ENCODE peak calls at places on chromosomes 5 and 9, in six cellular contexts. One of them, this sample, is unnamed.

GRCh38 chr9:21153688-21154608 is 12.3 kb upstream of the IFNW1 start:
- DNase-seq in amniotic stem cell: no peak
- DNase-seq in activated CD4-positive, alpha-beta T cell treated with anti-CD3 and anti-CD28 coated beads, Interleukin-2, amount 50 U/mL, for 48 hours: no peak
- DNase-seq in esophagus squamous epithelium: no peak
- DNase-seq in PC-3: peak; percentile 32
- DNase-seq in neural crest cell: peak; percentile 4
- DNase-seq in this sample: no peak

GRCh38 chr5:82939326-82939725 is 137.9 kb downstream of the TMEM167A start:
- DNase-seq in amniotic stem cell: no peak
- DNase-seq in PC-3: no peak
- DNase-seq in activated CD4-positive, alpha-beta T cell treated with anti-CD3 and anti-CD28 coated beads, Interleukin-2, amount 50 U/mL, for 48 hours: no peak
- DNase-seq in neural crest cell: no peak
- DNase-seq in esophagus squamous epithelium: no peak
- DNase-seq in this sample: no peak

GRCh38 chr5:79924936-79925893 is 65.8 kb downstream of the MTX3 start:
- DNase-seq in activated CD4-positive, alpha-beta T cell treated with anti-CD3 and anti-CD28 coated beads, Interleukin-2, amount 50 U/mL, for 48 hours: peak; percentile 16
- DNase-seq in neural crest cell: no peak
- DNase-seq in amniotic stem cell: no peak
- DNase-seq in esophagus squamous epithelium: no peak
- DNase-seq in PC-3: peak; percentile 43
- DNase-seq in this sample: peak; percentile 14

GRCh38 chr5:177111720-177112394 is 21.7 kb upstream of the NSD1 start:
- DNase-seq in neural crest cell: peak; percentile 83
- DNase-seq in activated CD4-positive, alpha-beta T cell treated with anti-CD3 and anti-CD28 coated beads, Interleukin-2, amount 50 U/mL, for 48 hours: peak; percentile 70
- DNase-seq in amniotic stem cell: no peak
- DNase-seq in esophagus squamous epithelium: no peak
- DNase-seq in PC-3: peak; percentile 65
- DNase-seq in this sample: peak; percentile 66

GRCh38 chr5:55665065-55665464 is 47.1 kb downstream of the SLC38A9 start:
- DNase-seq in activated CD4-positive, alpha-beta T cell treated with anti-CD3 and anti-CD28 coated beads, Interleukin-2, amount 50 U/mL, for 48 hours: no peak
- DNase-seq in neural crest cell: no peak
- DNase-seq in PC-3: no peak
- DNase-seq in amniotic stem cell: no peak
- DNase-seq in esophagus squamous epithelium: no peak
- DNase-seq in this sample: no peak

GRCh38 chr9:130240410-130241197 is 25.0 kb upstream of the HMCN2 start:
- DNase-seq in PC-3: peak; percentile 52
- DNase-seq in esophagus squamous epithelium: no peak
- DNase-seq in neural crest cell: peak; percentile 33
- DNase-seq in amniotic stem cell: peak; percentile 24
- DNase-seq in activated CD4-positive, alpha-beta T cell treated with anti-CD3 and anti-CD28 coated beads, Interleukin-2, amount 50 U/mL, for 48 hours: peak; percentile 32
- DNase-seq in this sample: peak; percentile 31

GRCh38 chr9:18236336-18236735 is 237.6 kb upstream of the ADAMTSL1 start:
- DNase-seq in esophagus squamous epithelium: no peak
- DNase-seq in PC-3: no peak
- DNase-seq in neural crest cell: no peak
- DNase-seq in amniotic stem cell: no peak
- DNase-seq in activated CD4-positive, alpha-beta T cell treated with anti-CD3 and anti-CD28 coated beads, Interleukin-2, amount 50 U/mL, for 48 hours: no peak
- DNase-seq in this sample: no peak

GRCh38 chr9:14271078-14271673 is 42.8 kb downstream of the NFIB start:
- DNase-seq in PC-3: peak; percentile 51
- DNase-seq in esophagus squamous epithelium: no peak
- DNase-seq in neural crest cell: no peak
- DNase-seq in activated CD4-positive, alpha-beta T cell treated with anti-CD3 and anti-CD28 coated beads, Interleukin-2, amount 50 U/mL, for 48 hours: no peak
- DNase-seq in amniotic stem cell: no peak
- DNase-seq in this sample: no peak

GRCh38 chr9:108297025-108297424 is 558.8 kb downstream of the ACTL7B start:
- DNase-seq in neural crest cell: no peak
- DNase-seq in amniotic stem cell: no peak
- DNase-seq in PC-3: no peak
- DNase-seq in esophagus squamous epithelium: no peak
- DNase-seq in activated CD4-positive, alpha-beta T cell treated with anti-CD3 and anti-CD28 coated beads, Interleukin-2, amount 50 U/mL, for 48 hours: no peak
- DNase-seq in this sample: no peak

GRCh38 chr5:54845567-54845941 is 139.8 kb downstream of the ESM1 start:
- DNase-seq in amniotic stem cell: no peak
- DNase-seq in esophagus squamous epithelium: no peak
- DNase-seq in PC-3: peak; percentile 40
- DNase-seq in activated CD4-positive, alpha-beta T cell treated with anti-CD3 and anti-CD28 coated beads, Interleukin-2, amount 50 U/mL, for 48 hours: no peak
- DNase-seq in neural crest cell: no peak
- DNase-seq in this sample: no peak

GRCh38 chr5:176181271-176181855 is 56.9 kb upstream of the SIMC1 start:
- DNase-seq in amniotic stem cell: no peak
- DNase-seq in neural crest cell: no peak
- DNase-seq in activated CD4-positive, alpha-beta T cell treated with anti-CD3 and anti-CD28 coated beads, Interleukin-2, amount 50 U/mL, for 48 hours: no peak
- DNase-seq in PC-3: no peak
- DNase-seq in esophagus squamous epithelium: no peak
- DNase-seq in this sample: no peak

GRCh38 chr5:143434261-143435206 is 31.0 kb upstream of the NR3C1 start:
- DNase-seq in PC-3: no peak
- DNase-seq in esophagus squamous epithelium: no peak
- DNase-seq in neural crest cell: no peak
- DNase-seq in amniotic stem cell: no peak
- DNase-seq in activated CD4-positive, alpha-beta T cell treated with anti-CD3 and anti-CD28 coated beads, Interleukin-2, amount 50 U/mL, for 48 hours: peak; percentile 50
- DNase-seq in this sample: peak; percentile 26

GRCh38 chr5:79954620-79955019 is 36.4 kb downstream of the MTX3 start:
- DNase-seq in activated CD4-positive, alpha-beta T cell treated with anti-CD3 and anti-CD28 coated beads, Interleukin-2, amount 50 U/mL, for 48 hours: no peak
- DNase-seq in neural crest cell: no peak
- DNase-seq in PC-3: peak; percentile 67
- DNase-seq in amniotic stem cell: no peak
- DNase-seq in esophagus squamous epithelium: no peak
- DNase-seq in this sample: no peak

GRCh38 chr9:108477538-108478006 is 378.2 kb downstream of the ACTL7B start:
- DNase-seq in PC-3: peak; percentile 93
- DNase-seq in neural crest cell: no peak
- DNase-seq in esophagus squamous epithelium: no peak
- DNase-seq in amniotic stem cell: peak; percentile 56
- DNase-seq in activated CD4-positive, alpha-beta T cell treated with anti-CD3 and anti-CD28 coated beads, Interleukin-2, amount 50 U/mL, for 48 hours: no peak
- DNase-seq in this sample: no peak

GRCh38 chr9:37968228-37968672 is 64.3 kb upstream of the SLC25A51 start:
- DNase-seq in activated CD4-positive, alpha-beta T cell treated with anti-CD3 and anti-CD28 coated beads, Interleukin-2, amount 50 U/mL, for 48 hours: no peak
- DNase-seq in amniotic stem cell: no peak
- DNase-seq in neural crest cell: no peak
- DNase-seq in esophagus squamous epithelium: no peak
- DNase-seq in PC-3: peak; percentile 57
- DNase-seq in this sample: no peak

GRCh38 chr5:158119852-158120708 is 261.1 kb upstream of the CLINT1 start:
- DNase-seq in activated CD4-positive, alpha-beta T cell treated with anti-CD3 and anti-CD28 coated beads, Interleukin-2, amount 50 U/mL, for 48 hours: no peak
- DNase-seq in PC-3: peak; percentile 91
- DNase-seq in amniotic stem cell: no peak
- DNase-seq in esophagus squamous epithelium: no peak
- DNase-seq in neural crest cell: no peak
- DNase-seq in this sample: no peak

GRCh38 chr9:111036946-111037743 is 1.1 kb downstream of the LPAR1 start:
- DNase-seq in PC-3: peak; percentile 29
- DNase-seq in amniotic stem cell: no peak
- DNase-seq in neural crest cell: no peak
- DNase-seq in esophagus squamous epithelium: no peak
- DNase-seq in activated CD4-positive, alpha-beta T cell treated with anti-CD3 and anti-CD28 coated beads, Interleukin-2, amount 50 U/mL, for 48 hours: no peak
- DNase-seq in this sample: no peak

GRCh38 chr5:170076211-170076610 is 29.5 kb upstream of the FOXI1 start:
- DNase-seq in esophagus squamous epithelium: no peak
- DNase-seq in neural crest cell: no peak
- DNase-seq in activated CD4-positive, alpha-beta T cell treated with anti-CD3 and anti-CD28 coated beads, Interleukin-2, amount 50 U/mL, for 48 hours: no peak
- DNase-seq in PC-3: no peak
- DNase-seq in amniotic stem cell: no peak
- DNase-seq in this sample: no peak

GRCh38 chr9:69579032-69579748 is 93.0 kb downstream of the APBA1 start:
- DNase-seq in amniotic stem cell: no peak
- DNase-seq in PC-3: no peak
- DNase-seq in esophagus squamous epithelium: no peak
- DNase-seq in activated CD4-positive, alpha-beta T cell treated with anti-CD3 and anti-CD28 coated beads, Interleukin-2, amount 50 U/mL, for 48 hours: no peak
- DNase-seq in neural crest cell: no peak
- DNase-seq in this sample: no peak

GRCh38 chr5:177412603-177413233 is 3.4 kb upstream of the F12 start:
- DNase-seq in activated CD4-positive, alpha-beta T cell treated with anti-CD3 and anti-CD28 coated beads, Interleukin-2, amount 50 U/mL, for 48 hours: no peak
- DNase-seq in amniotic stem cell: no peak
- DNase-seq in PC-3: no peak
- DNase-seq in esophagus squamous epithelium: no peak
- DNase-seq in neural crest cell: no peak
- DNase-seq in this sample: peak; percentile 36

GRCh38 chr5:89967806-89968444 is 441.6 kb downstream of the CETN3 start:
- DNase-seq in esophagus squamous epithelium: no peak
- DNase-seq in neural crest cell: no peak
- DNase-seq in PC-3: peak; percentile 28
- DNase-seq in activated CD4-positive, alpha-beta T cell treated with anti-CD3 and anti-CD28 coated beads, Interleukin-2, amount 50 U/mL, for 48 hours: no peak
- DNase-seq in amniotic stem cell: no peak
- DNase-seq in this sample: no peak

GRCh38 chr9:74735761-74736160 is 152.0 kb downstream of the TRPM6 start:
- DNase-seq in neural crest cell: no peak
- DNase-seq in esophagus squamous epithelium: no peak
- DNase-seq in amniotic stem cell: no peak
- DNase-seq in activated CD4-positive, alpha-beta T cell treated with anti-CD3 and anti-CD28 coated beads, Interleukin-2, amount 50 U/mL, for 48 hours: no peak
- DNase-seq in PC-3: no peak
- DNase-seq in this sample: no peak

GRCh38 chr5:11681796-11682195 is 222.4 kb downstream of the CTNND2 start:
- DNase-seq in esophagus squamous epithelium: no peak
- DNase-seq in amniotic stem cell: no peak
- DNase-seq in activated CD4-positive, alpha-beta T cell treated with anti-CD3 and anti-CD28 coated beads, Interleukin-2, amount 50 U/mL, for 48 hours: no peak
- DNase-seq in PC-3: no peak
- DNase-seq in neural crest cell: no peak
- DNase-seq in this sample: no peak

GRCh38 chr9:123217148-123217585 is 51.2 kb downstream of the STRBP start:
- DNase-seq in neural crest cell: no peak
- DNase-seq in PC-3: no peak
- DNase-seq in amniotic stem cell: no peak
- DNase-seq in esophagus squamous epithelium: no peak
- DNase-seq in activated CD4-positive, alpha-beta T cell treated with anti-CD3 and anti-CD28 coated beads, Interleukin-2, amount 50 U/mL, for 48 hours: no peak
- DNase-seq in this sample: no peak

GRCh38 chr9:126014726-126015125 is 267.6 kb downstream of the PBX3 start:
- DNase-seq in amniotic stem cell: no peak
- DNase-seq in activated CD4-positive, alpha-beta T cell treated with anti-CD3 and anti-CD28 coated beads, Interleukin-2, amount 50 U/mL, for 48 hours: no peak
- DNase-seq in PC-3: no peak
- DNase-seq in esophagus squamous epithelium: no peak
- DNase-seq in neural crest cell: no peak
- DNase-seq in this sample: no peak

GRCh38 chr9:118929317-118929716 is 439.9 kb downstream of the BRINP1 start:
- DNase-seq in amniotic stem cell: peak; percentile 37
- DNase-seq in activated CD4-positive, alpha-beta T cell treated with anti-CD3 and anti-CD28 coated beads, Interleukin-2, amount 50 U/mL, for 48 hours: no peak
- DNase-seq in neural crest cell: no peak
- DNase-seq in PC-3: no peak
- DNase-seq in esophagus squamous epithelium: no peak
- DNase-seq in this sample: no peak

GRCh38 chr9:137694962-137695875 is 76.4 kb downstream of the EHMT1 start:
- DNase-seq in activated CD4-positive, alpha-beta T cell treated with anti-CD3 and anti-CD28 coated beads, Interleukin-2, amount 50 U/mL, for 48 hours: peak; percentile 16
- DNase-seq in PC-3: peak; percentile 13
- DNase-seq in neural crest cell: peak; percentile 65
- DNase-seq in esophagus squamous epithelium: no peak
- DNase-seq in amniotic stem cell: no peak
- DNase-seq in this sample: no peak

GRCh38 chr9:8946461-8946860 is 1146.9 kb upstream of the DMAC1 start:
- DNase-seq in amniotic stem cell: no peak
- DNase-seq in neural crest cell: no peak
- DNase-seq in PC-3: no peak
- DNase-seq in esophagus squamous epithelium: no peak
- DNase-seq in activated CD4-positive, alpha-beta T cell treated with anti-CD3 and anti-CD28 coated beads, Interleukin-2, amount 50 U/mL, for 48 hours: no peak
- DNase-seq in this sample: no peak

GRCh38 chr5:142360607-142361120 is 35.8 kb upstream of the SPRY4 start:
- DNase-seq in neural crest cell: no peak
- DNase-seq in esophagus squamous epithelium: no peak
- DNase-seq in PC-3: peak; percentile 75
- DNase-seq in activated CD4-positive, alpha-beta T cell treated with anti-CD3 and anti-CD28 coated beads, Interleukin-2, amount 50 U/mL, for 48 hours: no peak
- DNase-seq in amniotic stem cell: peak; percentile 42
- DNase-seq in this sample: no peak

GRCh38 chr5:96195053-96195452 is 233.4 kb upstream of the ELL2 start:
- DNase-seq in PC-3: no peak
- DNase-seq in activated CD4-positive, alpha-beta T cell treated with anti-CD3 and anti-CD28 coated beads, Interleukin-2, amount 50 U/mL, for 48 hours: no peak
- DNase-seq in amniotic stem cell: no peak
- DNase-seq in esophagus squamous epithelium: no peak
- DNase-seq in neural crest cell: no peak
- DNase-seq in this sample: no peak

GRCh38 chr9:104009853-104010252 is 84.3 kb upstream of the SMC2 start:
- DNase-seq in PC-3: no peak
- DNase-seq in esophagus squamous epithelium: no peak
- DNase-seq in activated CD4-positive, alpha-beta T cell treated with anti-CD3 and anti-CD28 coated beads, Interleukin-2, amount 50 U/mL, for 48 hours: no peak
- DNase-seq in neural crest cell: no peak
- DNase-seq in amniotic stem cell: no peak
- DNase-seq in this sample: no peak

GRCh38 chr5:76604838-76605237 is 18.4 kb downstream of the F2RL2 start:
- DNase-seq in neural crest cell: no peak
- DNase-seq in PC-3: peak; percentile 54
- DNase-seq in esophagus squamous epithelium: no peak
- DNase-seq in amniotic stem cell: no peak
- DNase-seq in activated CD4-positive, alpha-beta T cell treated with anti-CD3 and anti-CD28 coated beads, Interleukin-2, amount 50 U/mL, for 48 hours: no peak
- DNase-seq in this sample: no peak

GRCh38 chr5:132428811-132429440 is 59.4 kb downstream of the SLC22A5 start:
- DNase-seq in PC-3: peak; percentile 42
- DNase-seq in neural crest cell: no peak
- DNase-seq in activated CD4-positive, alpha-beta T cell treated with anti-CD3 and anti-CD28 coated beads, Interleukin-2, amount 50 U/mL, for 48 hours: no peak
- DNase-seq in amniotic stem cell: peak; percentile 64
- DNase-seq in esophagus squamous epithelium: no peak
- DNase-seq in this sample: no peak

GRCh38 chr5:150448960-150449490 is 514 bp downstream of the RPS14 start:
- DNase-seq in amniotic stem cell: no peak
- DNase-seq in PC-3: no peak
- DNase-seq in neural crest cell: no peak
- DNase-seq in esophagus squamous epithelium: no peak
- DNase-seq in activated CD4-positive, alpha-beta T cell treated with anti-CD3 and anti-CD28 coated beads, Interleukin-2, amount 50 U/mL, for 48 hours: no peak
- DNase-seq in this sample: no peak

GRCh38 chr9:127662617-127663016 is 44.2 kb upstream of the CFAP157 start:
- DNase-seq in esophagus squamous epithelium: no peak
- DNase-seq in activated CD4-positive, alpha-beta T cell treated with anti-CD3 and anti-CD28 coated beads, Interleukin-2, amount 50 U/mL, for 48 hours: no peak
- DNase-seq in amniotic stem cell: no peak
- DNase-seq in neural crest cell: no peak
- DNase-seq in PC-3: no peak
- DNase-seq in this sample: no peak

GRCh38 chr5:39102684-39103155 is 28.5 kb upstream of the RICTOR start:
- DNase-seq in esophagus squamous epithelium: no peak
- DNase-seq in PC-3: no peak
- DNase-seq in amniotic stem cell: no peak
- DNase-seq in neural crest cell: no peak
- DNase-seq in activated CD4-positive, alpha-beta T cell treated with anti-CD3 and anti-CD28 coated beads, Interleukin-2, amount 50 U/mL, for 48 hours: no peak
- DNase-seq in this sample: no peak

GRCh38 chr9:69332067-69332685 is 7.2 kb downstream of the ENTREP1 start:
- DNase-seq in esophagus squamous epithelium: no peak
- DNase-seq in amniotic stem cell: no peak
- DNase-seq in activated CD4-positive, alpha-beta T cell treated with anti-CD3 and anti-CD28 coated beads, Interleukin-2, amount 50 U/mL, for 48 hours: no peak
- DNase-seq in PC-3: no peak
- DNase-seq in neural crest cell: no peak
- DNase-seq in this sample: no peak

GRCh38 chr5:17444496-17444895 is 53.5 kb upstream of the TAF11L2 start:
- DNase-seq in amniotic stem cell: no peak
- DNase-seq in activated CD4-positive, alpha-beta T cell treated with anti-CD3 and anti-CD28 coated beads, Interleukin-2, amount 50 U/mL, for 48 hours: no peak
- DNase-seq in neural crest cell: no peak
- DNase-seq in PC-3: peak; percentile 28
- DNase-seq in esophagus squamous epithelium: no peak
- DNase-seq in this sample: no peak

GRCh38 chr5:395156-395920 is 47.6 kb upstream of the EXOC3 start:
- DNase-seq in activated CD4-positive, alpha-beta T cell treated with anti-CD3 and anti-CD28 coated beads, Interleukin-2, amount 50 U/mL, for 48 hours: no peak
- DNase-seq in esophagus squamous epithelium: no peak
- DNase-seq in neural crest cell: no peak
- DNase-seq in PC-3: peak; percentile 51
- DNase-seq in amniotic stem cell: peak; percentile 59
- DNase-seq in this sample: no peak